ENCODE peak calls at places on chromosomes 3 and 15, in seven cellular contexts. One of them, this sample, is unnamed.

GRCh38 chr3:69085543-69086132 is 901 bp downstream of the ARL6IP5 start:
- DNase-seq in GM06990: no peak
- DNase-seq in fibroblast of mammary gland: peak
- DNase-seq in cardiac fibroblast: peak
- DNase-seq in fibroblast of the aortic adventitia: peak
- DNase-seq in CD8-positive, alpha-beta T cell: no peak
- DNase-seq in tibial artery: no peak
- DNase-seq in this sample: peak

GRCh38 chr3:61136191-61136590 is 115.1 kb downstream of the FHIT start:
- DNase-seq in GM06990: no peak
- DNase-seq in fibroblast of the aortic adventitia: no peak
- DNase-seq in cardiac fibroblast: no peak
- DNase-seq in CD8-positive, alpha-beta T cell: no peak
- DNase-seq in tibial artery: no peak
- DNase-seq in fibroblast of mammary gland: no peak
- DNase-seq in this sample: no peak

GRCh38 chr3:83523470-83524073 is 1435.2 kb upstream of the CADM2 start:
- DNase-seq in cardiac fibroblast: peak
- DNase-seq in CD8-positive, alpha-beta T cell: no peak
- DNase-seq in fibroblast of the aortic adventitia: no peak
- DNase-seq in GM06990: no peak
- DNase-seq in fibroblast of mammary gland: peak
- DNase-seq in tibial artery: no peak
- DNase-seq in this sample: peak

GRCh38 chr3:129502641-129503386 is 25.6 kb upstream of the RHO start:
- DNase-seq in CD8-positive, alpha-beta T cell: no peak
- DNase-seq in fibroblast of mammary gland: no peak
- DNase-seq in fibroblast of the aortic adventitia: no peak
- DNase-seq in cardiac fibroblast: no peak
- DNase-seq in tibial artery: no peak
- DNase-seq in GM06990: no peak
- DNase-seq in this sample: no peak

GRCh38 chr3:152268501-152269422 is at the start of gene MBNL1:
- DNase-seq in GM06990: peak
- DNase-seq in CD8-positive, alpha-beta T cell: peak
- DNase-seq in tibial artery: peak
- DNase-seq in fibroblast of mammary gland: peak
- DNase-seq in cardiac fibroblast: peak
- DNase-seq in fibroblast of the aortic adventitia: peak
- DNase-seq in this sample: peak

GRCh38 chr3:110815008-110815583 is 256.5 kb upstream of the NECTIN3 start:
- DNase-seq in cardiac fibroblast: peak
- DNase-seq in fibroblast of mammary gland: peak
- DNase-seq in fibroblast of the aortic adventitia: peak
- DNase-seq in tibial artery: no peak
- DNase-seq in CD8-positive, alpha-beta T cell: no peak
- DNase-seq in GM06990: no peak
- DNase-seq in this sample: peak

GRCh38 chr3:77259701-77260100 is 219.8 kb downstream of the ROBO2 start:
- DNase-seq in cardiac fibroblast: no peak
- DNase-seq in tibial artery: no peak
- DNase-seq in fibroblast of mammary gland: no peak
- DNase-seq in fibroblast of the aortic adventitia: no peak
- DNase-seq in CD8-positive, alpha-beta T cell: no peak
- DNase-seq in GM06990: no peak
- DNase-seq in this sample: no peak

GRCh38 chr15:98503970-98504369 is 144.4 kb upstream of the IGF1R start:
- DNase-seq in CD8-positive, alpha-beta T cell: no peak
- DNase-seq in fibroblast of the aortic adventitia: peak
- DNase-seq in GM06990: no peak
- DNase-seq in fibroblast of mammary gland: peak
- DNase-seq in cardiac fibroblast: peak
- DNase-seq in tibial artery: peak
- DNase-seq in this sample: peak

GRCh38 chr3:187011915-187012314 is 81.6 kb downstream of the ST6GAL1 start:
- DNase-seq in GM06990: peak
- DNase-seq in cardiac fibroblast: no peak
- DNase-seq in fibroblast of mammary gland: no peak
- DNase-seq in CD8-positive, alpha-beta T cell: no peak
- DNase-seq in fibroblast of the aortic adventitia: no peak
- DNase-seq in tibial artery: no peak
- DNase-seq in this sample: no peak

GRCh38 chr3:127779747-127780146 is 42.6 kb downstream of the MGLL start:
- DNase-seq in CD8-positive, alpha-beta T cell: no peak
- DNase-seq in fibroblast of mammary gland: no peak
- DNase-seq in cardiac fibroblast: peak
- DNase-seq in tibial artery: no peak
- DNase-seq in fibroblast of the aortic adventitia: peak
- DNase-seq in GM06990: no peak
- DNase-seq in this sample: no peak

GRCh38 chr15:92845109-92845508 is 55.0 kb upstream of the CHD2 start:
- DNase-seq in tibial artery: no peak
- DNase-seq in fibroblast of mammary gland: peak
- DNase-seq in CD8-positive, alpha-beta T cell: no peak
- DNase-seq in GM06990: peak
- DNase-seq in fibroblast of the aortic adventitia: peak
- DNase-seq in cardiac fibroblast: peak
- DNase-seq in this sample: peak

GRCh38 chr3:119304201-119304713 is 10.1 kb downstream of the ARHGAP31 start:
- DNase-seq in GM06990: no peak
- DNase-seq in tibial artery: no peak
- DNase-seq in CD8-positive, alpha-beta T cell: no peak
- DNase-seq in fibroblast of mammary gland: peak
- DNase-seq in fibroblast of the aortic adventitia: peak
- DNase-seq in cardiac fibroblast: peak
- DNase-seq in this sample: no peak

GRCh38 chr3:110526732-110527727 is 544.6 kb upstream of the NECTIN3 start:
- DNase-seq in GM06990: no peak
- DNase-seq in fibroblast of mammary gland: peak
- DNase-seq in fibroblast of the aortic adventitia: peak
- DNase-seq in tibial artery: no peak
- DNase-seq in cardiac fibroblast: peak
- DNase-seq in CD8-positive, alpha-beta T cell: no peak
- DNase-seq in this sample: peak

GRCh38 chr15:80929689-80930088 is 59.9 kb downstream of the MESD start:
- DNase-seq in tibial artery: no peak
- DNase-seq in fibroblast of the aortic adventitia: no peak
- DNase-seq in fibroblast of mammary gland: peak
- DNase-seq in cardiac fibroblast: no peak
- DNase-seq in GM06990: no peak
- DNase-seq in CD8-positive, alpha-beta T cell: no peak
- DNase-seq in this sample: no peak

GRCh38 chr3:35081902-35082301 is 557.4 kb upstream of the ARPP21 start:
- DNase-seq in tibial artery: no peak
- DNase-seq in cardiac fibroblast: no peak
- DNase-seq in fibroblast of the aortic adventitia: no peak
- DNase-seq in GM06990: no peak
- DNase-seq in CD8-positive, alpha-beta T cell: no peak
- DNase-seq in fibroblast of mammary gland: no peak
- DNase-seq in this sample: no peak

GRCh38 chr3:101940521-101940992 is 91.2 kb downstream of the NFKBIZ start:
- DNase-seq in GM06990: no peak
- DNase-seq in tibial artery: peak
- DNase-seq in fibroblast of mammary gland: peak
- DNase-seq in cardiac fibroblast: peak
- DNase-seq in CD8-positive, alpha-beta T cell: no peak
- DNase-seq in fibroblast of the aortic adventitia: peak
- DNase-seq in this sample: peak

GRCh38 chr15:73727330-73728018 is 25.7 kb downstream of the INSYN1 start:
- DNase-seq in tibial artery: no peak
- DNase-seq in GM06990: no peak
- DNase-seq in CD8-positive, alpha-beta T cell: no peak
- DNase-seq in cardiac fibroblast: peak
- DNase-seq in fibroblast of mammary gland: peak
- DNase-seq in fibroblast of the aortic adventitia: peak
- DNase-seq in this sample: peak

GRCh38 chr15:71559098-71559497 is 251.3 kb upstream of the NR2E3 start:
- DNase-seq in CD8-positive, alpha-beta T cell: no peak
- DNase-seq in tibial artery: no peak
- DNase-seq in fibroblast of mammary gland: peak
- DNase-seq in fibroblast of the aortic adventitia: peak
- DNase-seq in cardiac fibroblast: peak
- DNase-seq in GM06990: no peak
- DNase-seq in this sample: peak

GRCh38 chr3:121430816-121431215 is 115.0 kb downstream of the POLQ start:
- DNase-seq in GM06990: no peak
- DNase-seq in cardiac fibroblast: peak
- DNase-seq in fibroblast of the aortic adventitia: no peak
- DNase-seq in fibroblast of mammary gland: no peak
- DNase-seq in tibial artery: no peak
- DNase-seq in CD8-positive, alpha-beta T cell: no peak
- DNase-seq in this sample: no peak

GRCh38 chr3:121436074-121436473 is 109.7 kb downstream of the POLQ start:
- DNase-seq in fibroblast of mammary gland: no peak
- DNase-seq in tibial artery: no peak
- DNase-seq in fibroblast of the aortic adventitia: no peak
- DNase-seq in GM06990: no peak
- DNase-seq in CD8-positive, alpha-beta T cell: no peak
- DNase-seq in cardiac fibroblast: no peak
- DNase-seq in this sample: no peak

GRCh38 chr3:121436641-121437040 is 109.1 kb downstream of the POLQ start:
- DNase-seq in fibroblast of mammary gland: no peak
- DNase-seq in fibroblast of the aortic adventitia: no peak
- DNase-seq in GM06990: no peak
- DNase-seq in CD8-positive, alpha-beta T cell: no peak
- DNase-seq in cardiac fibroblast: no peak
- DNase-seq in tibial artery: no peak
- DNase-seq in this sample: no peak

DNA sequence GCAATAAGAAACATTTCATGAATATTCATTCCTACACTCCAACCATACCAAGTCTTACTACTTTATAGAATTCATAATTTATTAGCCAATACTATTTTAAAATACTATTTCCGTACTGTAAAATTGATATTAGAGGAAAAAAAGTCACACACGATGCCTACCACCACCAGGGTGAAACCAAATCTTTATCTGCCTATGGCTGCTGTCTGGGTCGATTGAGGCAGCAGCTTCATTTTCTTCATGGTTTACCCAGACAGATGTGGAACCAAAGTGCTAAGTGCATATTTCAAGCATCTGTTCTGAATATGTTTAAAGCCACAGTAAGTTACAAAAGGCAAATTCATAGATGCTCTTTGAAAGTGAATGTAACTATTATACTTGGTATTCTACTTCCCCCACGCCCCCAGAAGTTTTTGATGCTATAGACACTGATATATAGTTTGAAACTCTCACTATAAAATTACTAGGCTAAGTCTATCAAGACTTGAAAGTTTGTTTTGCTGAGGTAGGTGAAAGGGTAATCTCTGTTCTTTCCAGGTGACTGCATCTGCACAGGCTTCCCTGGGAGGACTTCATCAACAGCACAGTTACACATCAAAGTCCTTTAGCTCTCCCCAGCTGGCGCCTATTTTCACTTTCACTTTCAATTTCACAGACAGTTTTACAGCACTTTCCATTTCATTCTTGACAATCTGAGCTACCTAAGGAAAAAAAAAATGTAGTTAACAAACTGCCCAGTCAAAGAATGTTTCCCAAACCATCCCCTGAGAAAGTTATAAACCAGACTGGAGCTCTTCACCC is 113.9 kb downstream of the POLQ start:
- DNase-seq in tibial artery: no peak
- DNase-seq in CD8-positive, alpha-beta T cell: peak
- DNase-seq in GM06990: peak
- DNase-seq in fibroblast of mammary gland: peak
- DNase-seq in cardiac fibroblast: peak
- DNase-seq in fibroblast of the aortic adventitia: peak
- DNase-seq in this sample: peak
- H3K4me3 ChIP-seq in tibial artery: peak
- H3K4me3 ChIP-seq in CD8-positive, alpha-beta T cell: peak
- H3K4me3 ChIP-seq in GM06990: no peak
- H3K4me3 ChIP-seq in fibroblast of mammary gland: peak
- H3K4me3 ChIP-seq in cardiac fibroblast: peak
- H3K4me3 ChIP-seq in fibroblast of the aortic adventitia: peak
- H3K4me3 ChIP-seq in this sample: peak

GRCh38 chr3:54538346-54538745 is 389.5 kb downstream of the LRTM1 start:
- DNase-seq in GM06990: no peak
- DNase-seq in CD8-positive, alpha-beta T cell: no peak
- DNase-seq in tibial artery: no peak
- DNase-seq in fibroblast of mammary gland: no peak
- DNase-seq in cardiac fibroblast: no peak
- DNase-seq in fibroblast of the aortic adventitia: no peak
- DNase-seq in this sample: no peak
- TF ChIP-seq CTCF in GM06990: no peak
- TF ChIP-seq CTCF in CD8-positive, alpha-beta T cell: no peak
- TF ChIP-seq CTCF in tibial artery: no peak
- TF ChIP-seq CTCF in fibroblast of mammary gland: no peak
- TF ChIP-seq CTCF in cardiac fibroblast: no peak
- TF ChIP-seq CTCF in fibroblast of the aortic adventitia: no peak
- TF ChIP-seq CTCF in this sample: no peak

GRCh38 chr15:29428925-29429573 is 159.4 kb upstream of the NSMCE3 start:
- DNase-seq in tibial artery: no peak
- DNase-seq in cardiac fibroblast: no peak
- DNase-seq in GM06990: no peak
- DNase-seq in fibroblast of the aortic adventitia: no peak
- DNase-seq in fibroblast of mammary gland: no peak
- DNase-seq in CD8-positive, alpha-beta T cell: no peak
- DNase-seq in this sample: no peak
- H3K4me3 ChIP-seq in tibial artery: no peak
- H3K4me3 ChIP-seq in cardiac fibroblast: no peak
- H3K4me3 ChIP-seq in GM06990: no peak
- H3K4me3 ChIP-seq in fibroblast of the aortic adventitia: no peak
- H3K4me3 ChIP-seq in fibroblast of mammary gland: no peak
- H3K4me3 ChIP-seq in CD8-positive, alpha-beta T cell: no peak
- H3K4me3 ChIP-seq in this sample: no peak

DNA sequence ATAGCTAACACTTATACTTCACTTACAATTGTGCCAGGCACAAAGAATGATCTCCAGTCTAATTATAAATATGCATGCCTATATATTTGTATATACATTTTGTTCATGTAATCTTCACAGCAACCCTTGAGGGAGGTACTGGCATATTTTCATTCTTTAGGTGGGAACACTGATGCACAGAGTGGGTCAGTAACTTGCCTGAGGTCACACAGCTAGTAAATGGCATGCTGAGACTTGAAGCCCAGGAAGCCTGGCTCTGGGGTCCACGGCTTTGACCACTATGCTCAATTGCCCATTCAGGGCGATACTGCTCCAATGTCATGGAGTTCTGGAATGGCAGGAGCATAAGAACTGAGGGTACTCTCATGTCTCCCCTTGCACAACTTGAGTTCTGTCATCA is 139.8 kb downstream of the SHQ1 start:
- DNase-seq in fibroblast of the aortic adventitia: no peak
- DNase-seq in fibroblast of mammary gland: no peak
- DNase-seq in CD8-positive, alpha-beta T cell: no peak
- DNase-seq in GM06990: no peak
- DNase-seq in tibial artery: no peak
- DNase-seq in cardiac fibroblast: no peak
- DNase-seq in this sample: no peak
- TF ChIP-seq CTCF in fibroblast of the aortic adventitia: no peak
- TF ChIP-seq CTCF in fibroblast of mammary gland: no peak
- TF ChIP-seq CTCF in CD8-positive, alpha-beta T cell: no peak
- TF ChIP-seq CTCF in GM06990: no peak
- TF ChIP-seq CTCF in tibial artery: no peak
- TF ChIP-seq CTCF in cardiac fibroblast: no peak
- TF ChIP-seq CTCF in this sample: no peak